ENCODE peak calls at places on chromosomes 3 and 15, in ten cellular contexts. V is activated CD4-positive, alpha-beta T cell treated with anti-CD3 and anti-CD28 coated beads for 36 hours; Q is left ventricle myocardium superior; X is erythroblast; M is activated effector memory CD4-positive, alpha-beta T cell treated with anti-CD3 and anti-CD28 coated beads, Interleukin-2, amount 50 U/mL, for 16 hours; G is midbrain; K is uterus; R is NCI-H1105; P is HuH-7; A is GM13976. Z is an unnamed sample.

GRCh38 chr3:128725932-128726690 is at the start of gene RAB7A:
- DNase-seq in V (peak; percentile 99), X (peak; percentile 98), Q (peak; percentile 99), A (peak; percentile 97), G (peak; percentile 99), R (peak; percentile 99), K (peak; percentile 99), P (peak; percentile 97), M (peak; percentile 99), Z (peak; percentile 83)

GRCh38 chr15:73637527-73637926 is 4.3 kb upstream of the NPTN start:
- DNase-seq in X (no peak), R (no peak), A (no peak), G (no peak), Q (no peak), P (no peak), K (no peak), V (no peak), M (no peak), Z (no peak)

GRCh38 chr3:141303481-141304223 is 64.7 kb upstream of the ZBTB38 start:
- DNase-seq in P (peak; percentile 38), G (peak; percentile 84), V (peak; percentile 70), K (no peak), M (peak; percentile 70), R (peak; percentile 81), X (peak; percentile 81), Q (no peak), A (peak; percentile 76), Z (peak; percentile 68)

GRCh38 chr15:77386626-77387025 is 33.3 kb downstream of the PEAK1 start:
- DNase-seq in R (no peak), P (no peak), Q (no peak), K (no peak), M (no peak), A (no peak), G (no peak), V (no peak), X (peak; percentile 13), Z (no peak)

GRCh38 chr3:136544532-136544931 is 207.6 kb downstream of the STAG1 start:
- DNase-seq in G (no peak), Q (no peak), V (no peak), K (no peak), X (no peak), P (no peak), M (no peak), A (no peak), R (no peak), Z (no peak)

GRCh38 chr3:161221881-161222600 is 930 bp downstream of the NMD3 start:
- DNase-seq in R (peak; percentile 16), M (no peak), V (peak; percentile 38), Q (no peak), A (no peak), G (no peak), K (no peak), P (no peak), X (peak; percentile 53), Z (peak; percentile 36)

GRCh38 chr3:45647148-45647619 is 42.0 kb upstream of the SACM1L start:
- DNase-seq in R (no peak), P (peak; percentile 17), V (no peak), X (no peak), K (no peak), A (no peak), Q (no peak), G (no peak), M (no peak), Z (no peak)

GRCh38 chr3:36937492-36937891 is 7.4 kb downstream of the TRANK1 start:
- DNase-seq in M (no peak), R (no peak), P (no peak), Q (no peak), A (no peak), G (no peak), X (no peak), K (no peak), V (no peak), Z (no peak)

GRCh38 chr3:58107597-58107996 is 99.4 kb downstream of the FLNB start:
- DNase-seq in R (no peak), M (no peak), A (no peak), P (no peak), K (no peak), Q (no peak), V (no peak), X (peak; percentile 44), G (no peak), Z (no peak)

GRCh38 chr3:54213910-54214309 is 91.6 kb downstream of the CACNA2D3 start:
- DNase-seq in R (no peak), G (no peak), M (no peak), V (no peak), X (no peak), Q (no peak), K (no peak), A (no peak), P (no peak), Z (no peak)

GRCh38 chr3:44477312-44478030 is at the start of gene ZNF445:
- DNase-seq in R (peak; percentile 42), G (peak; percentile 88), K (peak; percentile 80), X (peak; percentile 89), P (peak; percentile 82), M (peak; percentile 91), V (peak; percentile 87), Q (peak; percentile 90), A (peak; percentile 89), Z (peak; percentile 95)

GRCh38 chr15:70778258-70779076 is 15.1 kb upstream of the UACA start:
- DNase-seq in P (no peak), V (no peak), R (no peak), K (no peak), Q (no peak), X (no peak), M (no peak), G (no peak), A (no peak), Z (no peak)

GRCh38 chr15:52163321-52164190 is 27.6 kb downstream of the GNB5 start:
- DNase-seq in Q (no peak), X (peak; percentile 9), A (no peak), P (no peak), M (peak; percentile 67), V (peak; percentile 36), R (no peak), K (no peak), G (no peak), Z (peak; percentile 31)

GRCh38 chr15:22855791-22856190 is 17.3 kb downstream of the NIPA2 start:
- DNase-seq in G (no peak), V (no peak), A (no peak), P (no peak), M (no peak), K (no peak), Q (no peak), R (no peak), X (no peak), Z (no peak)

GRCh38 chr3:127053450-127053849 is 70.5 kb downstream of the PLXNA1 start:
- DNase-seq in P (no peak), V (no peak), M (peak; percentile 49), K (no peak), R (no peak), Q (peak; percentile 58), X (no peak), A (no peak), G (no peak), Z (no peak)

GRCh38 chr3:14771593-14772497 is 46.9 kb upstream of the FGD5 start:
- DNase-seq in X (no peak), P (no peak), R (no peak), G (no peak), M (peak; percentile 48), K (no peak), A (no peak), Q (no peak), V (no peak), Z (peak; percentile 38)

GRCh38 chr3:70606018-70606417 is 293.6 kb upstream of the MDFIC2 start:
- DNase-seq in P (no peak), M (no peak), V (no peak), G (no peak), A (no peak), K (no peak), R (peak; percentile 6), Q (no peak), X (peak; percentile 1), Z (no peak)

GRCh38 chr3:185439745-185440466 is 58.9 kb downstream of the TMEM41A start:
- DNase-seq in P (no peak), A (no peak), R (no peak), X (no peak), V (no peak), Q (no peak), K (no peak), M (no peak), G (no peak), Z (no peak)

GRCh38 chr3:170007031-170007663 is 30.6 kb upstream of the GPR160 start:
- DNase-seq in Q (no peak), R (no peak), P (no peak), M (no peak), G (no peak), K (no peak), X (no peak), V (peak; percentile 65), A (peak; percentile 65), Z (peak; percentile 18)

GRCh38 chr15:90099868-90100854 is 2.1 kb downstream of the IDH2 start:
- DNase-seq in G (peak; percentile 70), Q (peak; percentile 70), P (no peak), R (no peak), A (no peak), M (peak; percentile 66), K (peak; percentile 55), V (peak; percentile 55), X (peak; percentile 91), Z (no peak)

GRCh38 chr3:187954486-187955075 is 199.4 kb upstream of the LPP start:
- DNase-seq in V (no peak), R (no peak), G (no peak), M (no peak), X (no peak), A (no peak), Q (no peak), K (no peak), P (no peak), Z (no peak)

GRCh38 chr3:124615896-124616543 is 114.2 kb upstream of the UMPS start:
- DNase-seq in P (no peak), Q (peak; percentile 62), G (no peak), K (no peak), V (no peak), A (no peak), X (no peak), M (no peak), R (no peak), Z (no peak)

GRCh38 chr3:159548675-159549335 is 439.8 kb upstream of the IL12A start:
- DNase-seq in V (no peak), K (no peak), P (no peak), G (no peak), R (no peak), X (no peak), A (no peak), M (no peak), Q (no peak), Z (no peak)

GRCh38 chr15:29668120-29668602 is 154.1 kb downstream of the TJP1 start:
- DNase-seq in X (peak; percentile 58), R (peak; percentile 2), A (no peak), Q (peak; percentile 63), G (peak; percentile 78), V (peak; percentile 70), P (peak; percentile 70), K (peak; percentile 25), M (no peak), Z (peak; percentile 76)

GRCh38 chr3:34015204-34016142 is 217.0 kb downstream of the PDCD6IP start:
- DNase-seq in X (peak; percentile 15), V (peak; percentile 14), G (no peak), P (peak; percentile 13), A (no peak), Q (no peak), K (no peak), R (no peak), M (no peak), Z (peak; percentile 62)

GRCh38 chr15:35491999-35492398 is 54.0 kb downstream of the DPH6 start:
- DNase-seq in A (no peak), G (no peak), K (no peak), P (no peak), X (peak; percentile 59), M (no peak), V (no peak), Q (no peak), R (no peak), Z (no peak)

GRCh38 chr3:44355634-44356033 is 17.1 kb downstream of the TCAIM start:
- DNase-seq in G (no peak), Q (no peak), K (no peak), A (no peak), M (no peak), R (no peak), X (no peak), P (no peak), V (no peak), Z (peak; percentile 75)